ENCODE peak calls at places on chromosomes 2 and 18, in six cellular contexts. M is DMS153; E is BJ; K is NCI-H2029; B is SJSA1; Q is activated CD8-positive, alpha-beta T cell treated with anti-CD3 and anti-CD28 coated beads, Interleukin-2, amount 10 ng/mL, durations not matched to agents 7 days and 5 days. U is an unnamed sample.
A peak's percentile ranks its signal among the peaks of the same experiment; 100 is the strongest.

GRCh38 chr2:200367155-200367554 is 60.7 kb downstream of the SPATS2L start:
- DNase-seq in B (no peak), M (no peak), K (no peak), Q (no peak), E (no peak), U (no peak)

GRCh38 chr18:6929370-6930102 is 188.1 kb downstream of the LAMA1 start:
- DNase-seq in M (no peak), E (no peak), K (no peak), Q (no peak), B (no peak), U (peak; percentile 27)

GRCh38 chr2:6392966-6393365 is 472.7 kb downstream of the CMPK2 start:
- DNase-seq in M (no peak), K (no peak), E (no peak), Q (no peak), B (no peak), U (no peak)

GRCh38 chr2:141957321-141957720 is 173.5 kb downstream of the LRP1B start:
- DNase-seq in K (no peak), Q (no peak), M (no peak), E (no peak), B (no peak), U (no peak)

GRCh38 chr2:172429351-172429968 is 2.1 kb downstream of the ITGA6 start:
- DNase-seq in B (no peak), Q (no peak), K (no peak), M (no peak), E (no peak), U (no peak)

GRCh38 chr18:37754141-37754540 is 188.5 kb upstream of the CELF4 start:
- DNase-seq in E (no peak), Q (no peak), M (no peak), B (no peak), K (no peak), U (no peak)

GRCh38 chr2:119691189-119691588 is 12.2 kb downstream of the TMEM177 start:
- DNase-seq in K (no peak), B (no peak), Q (no peak), E (no peak), M (no peak), U (no peak)

GRCh38 chr18:24368749-24369148 is 28.9 kb downstream of the OSBPL1A start:
- DNase-seq in B (peak; percentile 10), K (no peak), Q (no peak), M (no peak), E (no peak), U (no peak)

GRCh38 chr2:216539791-216540241 is 41.2 kb downstream of the RPL37A start:
- DNase-seq in K (peak; percentile 94), Q (no peak), M (peak; percentile 93), E (peak; percentile 73), B (no peak), U (peak; percentile 94)

GRCh38 chr2:219205165-219205538 is 1.4 kb upstream of the ZFAND2B start:
- DNase-seq in E (no peak), Q (no peak), B (no peak), K (no peak), M (no peak), U (no peak)

GRCh38 chr2:42200534-42201227 is 31.5 kb downstream of the EML4 start:
- DNase-seq in E (no peak), Q (no peak), K (no peak), M (no peak), B (no peak), U (no peak)

GRCh38 chr18:48913723-48914122 is 37.0 kb downstream of the SMAD7 start:
- DNase-seq in E (no peak), M (no peak), B (no peak), Q (no peak), K (no peak), U (no peak)

GRCh38 chr2:220001693-220002260 is 374.3 kb downstream of the SLC4A3 start:
- DNase-seq in K (no peak), M (no peak), Q (no peak), B (no peak), E (no peak), U (peak; percentile 57)

GRCh38 chr2:240503375-240503774 is 54.4 kb downstream of the ANKMY1 start:
- DNase-seq in B (no peak), M (no peak), E (no peak), Q (peak; percentile 12), K (no peak), U (no peak)

GRCh38 chr2:207142461-207142860 is 23.3 kb downstream of the KLF7 start:
- DNase-seq in M (no peak), K (no peak), Q (peak; percentile 35), E (no peak), B (no peak), U (peak; percentile 60)

GRCh38 chr2:64203131-64204005 is 59.1 kb upstream of the PELI1 start:
- DNase-seq in M (no peak), B (peak; percentile 60), E (peak; percentile 57), K (no peak), Q (no peak), U (peak; percentile 69)

GRCh38 chr2:162710282-162710891 is 128.2 kb downstream of the KCNH7 start:
- DNase-seq in M (peak; percentile 74), B (no peak), E (no peak), K (peak; percentile 79), Q (no peak), U (peak; percentile 5)

GRCh38 chr2:96806468-96807126 is 9.5 kb upstream of the CNNM3 start:
- DNase-seq in M (no peak), B (no peak), Q (no peak), K (no peak), E (no peak), U (no peak)

GRCh38 chr2:27655155-27655951 is 8.1 kb downstream of the SUPT7L start:
- DNase-seq in B (peak; percentile 56), K (no peak), Q (no peak), E (no peak), M (no peak), U (peak; percentile 93)

GRCh38 chr18:67636597-67637385 is 120.3 kb upstream of the DSEL start:
- DNase-seq in E (no peak), M (no peak), B (no peak), Q (no peak), K (no peak), U (no peak)

GRCh38 chr2:124066776-124067175 is 41.7 kb downstream of the CNTNAP5 start:
- DNase-seq in B (no peak), Q (no peak), E (no peak), K (no peak), M (no peak), U (no peak)

GRCh38 chr18:48847807-48848486 is 102.8 kb downstream of the SMAD7 start:
- DNase-seq in Q (no peak), K (no peak), M (no peak), E (no peak), B (no peak), U (peak; percentile 22)